ENCODE peak calls at places on chromosomes 2 and 18, in five cellular contexts. K, A, P, I and H are unnamed samples.

GRCh38 chr2:60954139-60954538 is 63.4 kb upstream of the PEX13 start:
- DNase-seq in K (no peak), A (no peak), P (no peak), I (peak; percentile 40), H (no peak)

GRCh38 chr18:78246588-78246987 is 733.0 kb upstream of the SALL3 start:
- DNase-seq in K (no peak), A (no peak), P (no peak), I (no peak), H (no peak)

GRCh38 chr18:58449366-58449935 is 179.4 kb downstream of the ALPK2 start:
- DNase-seq in K (peak; percentile 8), A (peak; percentile 12), P (no peak), I (no peak), H (no peak)

GRCh38 chr18:79007440-79007839 is 27.8 kb downstream of the SALL3 start:
- DNase-seq in K (no peak), A (no peak), P (no peak), I (no peak), H (no peak)

GRCh38 chr2:16050261-16051045 is 110.1 kb downstream of the MYCN start:
- DNase-seq in K (no peak), A (no peak), P (no peak), I (no peak), H (no peak)

GRCh38 chr2:230575640-230576324 is 136.9 kb upstream of the CAB39 start:
- DNase-seq in K (no peak), A (no peak), P (no peak), I (no peak), H (no peak)

GRCh38 chr18:35045121-35045520 is 3.9 kb downstream of the MAPRE2 start:
- DNase-seq in K (no peak), A (no peak), P (no peak), I (no peak), H (no peak)

GRCh38 chr18:31646332-31646822 is 38.0 kb downstream of the B4GALT6 start:
- DNase-seq in K (no peak), A (no peak), P (no peak), I (no peak), H (no peak)

GRCh38 chr2:36486546-36487044 is 111.4 kb downstream of the FEZ2 start:
- DNase-seq in K (no peak), A (peak; percentile 79), P (no peak), I (no peak), H (no peak)

GRCh38 chr18:24341361-24341760 is 56.3 kb downstream of the OSBPL1A start:
- DNase-seq in K (no peak), A (no peak), P (no peak), I (no peak), H (no peak)

GRCh38 chr2:39620067-39620466 is 45.6 kb upstream of the TMEM178A start:
- DNase-seq in K (no peak), A (peak; percentile 17), P (no peak), I (no peak), H (peak; percentile 25)

GRCh38 chr2:103788875-103789715 is 1027.3 kb downstream of the TMEM182 start:
- DNase-seq in K (peak; percentile 54), A (peak; percentile 4), P (no peak), I (no peak), H (peak; percentile 14)

GRCh38 chr2:106960633-106961205 is 74.8 kb upstream of the ST6GAL2 start:
- DNase-seq in K (no peak), A (no peak), P (no peak), I (no peak), H (no peak)

GRCh38 chr2:25491966-25492532 is 150.3 kb upstream of the DNMT3A start:
- DNase-seq in K (no peak), A (peak; percentile 48), P (no peak), I (no peak), H (no peak)

GRCh38 chr2:111135910-111136297 is 15.2 kb downstream of the BCL2L11 start:
- DNase-seq in K (no peak), A (peak; percentile 29), P (peak; percentile 53), I (no peak), H (peak; percentile 40)

GRCh38 chr18:80200171-80200931 is 47.0 kb downstream of the PARD6G start:
- DNase-seq in K (no peak), A (peak; percentile 80), P (peak; percentile 54), I (no peak), H (peak; percentile 27)

GRCh38 chr18:14086459-14087231 is 45.6 kb downstream of the ZNF519 start:
- DNase-seq in K (peak; percentile 30), A (peak; percentile 50), P (peak; percentile 60), I (no peak), H (peak; percentile 39)

GRCh38 chr2:74250189-74250631 is 51.8 kb downstream of the MTHFD2 start:
- DNase-seq in K (peak; percentile 44), A (peak; percentile 41), P (peak; percentile 70), I (peak; percentile 17), H (peak; percentile 72)

GRCh38 chr2:232652505-232652851 is 19.1 kb downstream of the EFHD1 start:
- DNase-seq in K (no peak), A (no peak), P (no peak), I (no peak), H (no peak)

GRCh38 chr18:11468120-11468519 is 141.3 kb upstream of the SLC35G4 start:
- DNase-seq in K (no peak), A (no peak), P (no peak), I (no peak), H (no peak)

GRCh38 chr2:101518470-101519172 is 43.7 kb upstream of the RFX8 start:
- DNase-seq in K (peak; percentile 20), A (peak; percentile 78), P (no peak), I (no peak), H (peak; percentile 46)

GRCh38 chr2:230131366-230131765 is 62.6 kb upstream of the SLC16A14 start:
- DNase-seq in K (no peak), A (no peak), P (no peak), I (no peak), H (no peak)

GRCh38 chr2:127425540-127426490 is 7.6 kb downstream of the PROC start:
- DNase-seq in K (no peak), A (no peak), P (peak; percentile 24), I (no peak), H (no peak)

GRCh38 chr2:15753811-15754702 is 162.4 kb downstream of the DDX1 start:
- DNase-seq in K (no peak), A (no peak), P (peak; percentile 24), I (no peak), H (no peak)

GRCh38 chr2:206876176-206876575 is 63.1 kb upstream of the CPO start:
- DNase-seq in K (no peak), A (no peak), P (no peak), I (no peak), H (no peak)

GRCh38 chr2:40716879-40717278 is 265.0 kb upstream of the SLC8A1 start:
- DNase-seq in K (no peak), A (no peak), P (no peak), I (no peak), H (no peak)

GRCh38 chr2:64979744-64980143 is 9.5 kb upstream of the SLC1A4 start:
- DNase-seq in K (no peak), A (no peak), P (no peak), I (no peak), H (no peak)

GRCh38 chr18:48356909-48357631 is 52.1 kb downstream of the ZBTB7C start:
- DNase-seq in K (no peak), A (no peak), P (no peak), I (no peak), H (no peak)

GRCh38 chr2:226474131-226474530 is 325.5 kb downstream of the IRS1 start:
- DNase-seq in K (no peak), A (no peak), P (no peak), I (no peak), H (no peak)

GRCh38 chr2:54555318-54555837 is 99.3 kb downstream of the SPTBN1 start:
- DNase-seq in K (no peak), A (peak; percentile 89), P (no peak), I (no peak), H (no peak)

GRCh38 chr18:70332694-70333093 is 43.8 kb downstream of the SOCS6 start:
- DNase-seq in K (no peak), A (peak; percentile 58), P (no peak), I (no peak), H (no peak)

GRCh38 chr2:20487392-20488135 is 40.7 kb downstream of the RHOB start:
- DNase-seq in K (peak; percentile 80), A (no peak), P (peak; percentile 59), I (no peak), H (no peak)

GRCh38 chr2:207423886-207424285 is 105.9 kb upstream of the CREB1 start:
- DNase-seq in K (no peak), A (no peak), P (no peak), I (peak; percentile 74), H (no peak)

GRCh38 chr18:59458575-59458974 is 99.5 kb upstream of the LMAN1 start:
- DNase-seq in K (no peak), A (no peak), P (no peak), I (no peak), H (no peak)

GRCh38 chr2:69422198-69422597 is 15.0 kb downstream of the NFU1 start:
- DNase-seq in K (no peak), A (no peak), P (no peak), I (no peak), H (no peak)

GRCh38 chr2:148900350-148900749 is 25.3 kb downstream of the KIF5C start:
- DNase-seq in K (no peak), A (no peak), P (no peak), I (no peak), H (no peak)

GRCh38 chr2:109204412-109204811 is 75.4 kb downstream of the SH3RF3 start:
- DNase-seq in K (no peak), A (no peak), P (no peak), I (no peak), H (no peak)
- TF ChIP-seq SUZ12 in K (no peak), A (no peak), P (no peak), I (no peak), H (no peak)

GRCh38 chr2:120729410-120730052 is 6.1 kb upstream of the GLI2 start:
- DNase-seq in K (no peak), A (no peak), P (no peak), I (no peak), H (no peak)
- TF ChIP-seq SUZ12 in K (no peak), A (no peak), P (no peak), I (no peak), H (no peak)

DNA sequence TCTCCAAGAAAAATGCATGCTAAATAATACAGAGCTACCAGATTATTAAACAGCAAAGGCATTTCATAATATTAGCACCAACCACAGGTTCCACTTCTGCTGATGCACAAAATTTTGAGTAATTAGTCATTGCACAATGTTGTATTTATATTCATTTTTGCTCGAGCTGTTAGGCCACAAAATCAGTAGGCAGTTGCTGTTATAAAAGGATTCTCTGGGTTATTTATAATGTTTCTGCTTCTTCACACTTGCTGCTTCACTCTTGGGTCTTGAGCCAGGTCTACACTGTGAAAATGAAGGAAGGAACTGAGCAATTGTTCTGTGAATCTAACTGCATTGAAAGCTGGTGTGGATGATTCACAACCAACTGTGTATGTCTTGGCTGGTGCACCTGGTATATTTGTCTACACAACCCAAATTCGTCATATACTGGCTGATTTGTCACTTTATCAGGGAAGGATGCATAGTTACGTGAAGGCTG is 38.3 kb downstream of the MRPL33 start:
- DNase-seq in K (no peak), A (no peak), P (no peak), I (no peak), H (no peak)
- TF ChIP-seq SUZ12 in K (no peak), A (no peak), P (no peak), I (no peak), H (no peak)

GRCh38 chr2:238868616-238869292 is 20.9 kb downstream of the TWIST2 start:
- DNase-seq in K (no peak), A (peak; percentile 63), P (no peak), I (no peak), H (no peak)
- TF ChIP-seq SUZ12 in K (no peak), A (no peak), P (no peak), I (no peak), H (no peak)